ENCODE peak calls at places on chromosome 18, in five cellular contexts. P is activated CD4-positive, alpha-beta T cell treated with anti-CD3 and anti-CD28 coated beads, Interleukin-2, amount 50 U/mL, for 48 hours; M is hypothalamus; Q is activated T-helper 1 cell treated with Interleukin-2 at 50 U/mL for 16 hours; Z is sigmoid colon. R is an unnamed sample.

GRCh38 chr18:23134780-23135678 is at the start of gene CABLES1:
- DNase-seq in P (peak), M (peak), Q (no peak), Z (peak), R (peak)

GRCh38 chr18:67232406-67232805 is 284.1 kb downstream of the DSEL start:
- DNase-seq in P (no peak), M (no peak), Q (no peak), Z (no peak), R (no peak)

GRCh38 chr18:48217306-48218250 is 191.6 kb downstream of the ZBTB7C start:
- DNase-seq in P (no peak), M (no peak), Q (no peak), Z (no peak), R (no peak)

GRCh38 chr18:31486165-31486564 is 11.8 kb upstream of the DSG2 start:
- DNase-seq in P (no peak), M (no peak), Q (no peak), Z (no peak), R (no peak)

GRCh38 chr18:12995424-12995823 is 4.3 kb downstream of the CEP192 start:
- DNase-seq in P (no peak), M (no peak), Q (no peak), Z (no peak), R (no peak)

GRCh38 chr18:67788784-67789545 is 272.4 kb upstream of the DSEL start:
- DNase-seq in P (no peak), M (no peak), Q (no peak), Z (no peak), R (no peak)

GRCh38 chr18:12336887-12337286 is 28.8 kb downstream of the TUBB6 start:
- DNase-seq in P (no peak), M (no peak), Q (no peak), Z (no peak), R (no peak)

GRCh38 chr18:61727241-61727640 is 165.6 kb downstream of the RNF152 start:
- DNase-seq in P (no peak), M (no peak), Q (no peak), Z (no peak), R (no peak)

GRCh38 chr18:43592268-43592667 is 315.0 kb upstream of the SYT4 start:
- DNase-seq in P (no peak), M (no peak), Q (no peak), Z (no peak), R (no peak)

GRCh38 chr18:54551590-54551989 is 39.5 kb upstream of the DYNAP start:
- DNase-seq in P (no peak), M (no peak), Q (no peak), Z (no peak), R (no peak)